ENCODE peak calls at places on chromosomes 2 and 18, in eight cellular contexts. N is heart left ventricle, A is T-helper 2 cell, W is aorta, Y is lower lobe of right lung, I is neural crest cell, K is left lung, S is GM13977. E is an unnamed sample.

GRCh38 chr18:35171315-35171987 is 69.4 kb upstream of the ZNF397 start:
- DNase-seq in N (no peak), A (no peak), W (no peak), Y (no peak), I (no peak), K (no peak), S (no peak), E (no peak)

GRCh38 chr2:21330786-21331391 is 207.1 kb downstream of the TDRD15 start:
- DNase-seq in N (no peak), A (no peak), W (no peak), Y (no peak), I (no peak), K (no peak), S (no peak), E (no peak)

GRCh38 chr2:26033270-26033768 is 565 bp upstream of the RAB10 start:
- DNase-seq in N (no peak), A (no peak), W (no peak), Y (peak), I (no peak), K (peak), S (peak), E (no peak)

GRCh38 chr2:85611217-85611704 is 605 bp downstream of the C2orf68 start:
- DNase-seq in N (no peak), A (no peak), W (no peak), Y (no peak), I (no peak), K (no peak), S (no peak), E (no peak)

GRCh38 chr2:53770264-53770663 is 2.7 kb downstream of the CHAC2 start:
- DNase-seq in N (no peak), A (no peak), W (no peak), Y (no peak), I (no peak), K (no peak), S (no peak), E (no peak)

GRCh38 chr2:98281607-98282006 is 64.6 kb upstream of the CNGA3 start:
- DNase-seq in N (no peak), A (no peak), W (no peak), Y (no peak), I (no peak), K (no peak), S (no peak), E (no peak)

GRCh38 chr2:174669321-174669720 is 71.7 kb upstream of the WIPF1 start:
- DNase-seq in N (no peak), A (no peak), W (no peak), Y (no peak), I (no peak), K (no peak), S (no peak), E (no peak)

GRCh38 chr2:223511168-223511567 is 91.0 kb downstream of the SCG2 start:
- DNase-seq in N (no peak), A (no peak), W (no peak), Y (no peak), I (no peak), K (no peak), S (no peak), E (no peak)

GRCh38 chr2:119008108-119008507 is 66.1 kb downstream of the MARCO start:
- DNase-seq in N (no peak), A (no peak), W (no peak), Y (no peak), I (no peak), K (no peak), S (no peak), E (no peak)

GRCh38 chr18:56286775-56287174 is 351.6 kb downstream of the TXNL1 start:
- DNase-seq in N (no peak), A (no peak), W (no peak), Y (no peak), I (no peak), K (no peak), S (no peak), E (no peak)

GRCh38 chr2:64750817-64751285 is 97.1 kb upstream of the SERTAD2 start:
- DNase-seq in N (peak), A (peak), W (peak), Y (peak), I (peak), K (peak), S (peak), E (peak)

GRCh38 chr2:228688007-228688645 is 506.6 kb upstream of the SPHKAP start:
- DNase-seq in N (no peak), A (no peak), W (no peak), Y (no peak), I (no peak), K (no peak), S (no peak), E (no peak)

GRCh38 chr2:88227446-88227845 is 57.3 kb downstream of the THNSL2 start:
- DNase-seq in N (no peak), A (no peak), W (no peak), Y (no peak), I (no peak), K (no peak), S (no peak), E (no peak)

GRCh38 chr2:152907046-152907445 is 188.6 kb downstream of the ARL6IP6 start:
- DNase-seq in N (no peak), A (no peak), W (no peak), Y (no peak), I (no peak), K (no peak), S (no peak), E (no peak)

GRCh38 chr2:30185175-30185574 is 38.4 kb downstream of the YPEL5 start:
- DNase-seq in N (no peak), A (no peak), W (no peak), Y (no peak), I (no peak), K (no peak), S (no peak), E (no peak)

GRCh38 chr2:30255466-30256408 is 24.4 kb downstream of the LBH start:
- DNase-seq in N (no peak), A (no peak), W (no peak), Y (no peak), I (no peak), K (no peak), S (no peak), E (no peak)